ENCODE peak calls at places on chromosomes 1 and 21, in seven cellular contexts. E is mammary epithelial cell; M is spleen; T is GM23248; F is lower lobe of right lung; U is iPS DF 6.9; N is CD8-positive, alpha-beta T cell. X is an unnamed sample.

GRCh38 chr1:225735252-225736149 is 42.1 kb upstream of the SRP9 start:
- DNase-seq in E (peak; percentile 97), M (no peak), T (peak; percentile 99), F (peak; percentile 57), U (no peak), N (no peak), X (peak; percentile 64)

GRCh38 chr1:219587401-219587800 is 25.5 kb downstream of the ZC3H11B start:
- DNase-seq in E (no peak), M (no peak), T (no peak), F (no peak), U (no peak), N (no peak), X (no peak)

GRCh38 chr1:65309317-65310077 is at the start of gene DNAJC6:
- DNase-seq in E (peak; percentile 63), M (peak; percentile 80), T (peak; percentile 86), F (peak; percentile 75), U (peak; percentile 64), N (peak; percentile 21), X (peak; percentile 2)

GRCh38 chr1:203296456-203297073 is 8.8 kb upstream of the BTG2 start:
- DNase-seq in E (no peak), M (no peak), T (no peak), F (no peak), U (no peak), N (no peak), X (no peak)

GRCh38 chr1:27150183-27150582 is 4.7 kb downstream of the SLC9A1 start:
- DNase-seq in E (no peak), M (no peak), T (no peak), F (no peak), U (no peak), N (no peak), X (no peak)

GRCh38 chr1:119011706-119012105 is 23.6 kb upstream of the TBX15 start:
- DNase-seq in E (peak; percentile 60), M (no peak), T (no peak), F (no peak), U (no peak), N (no peak), X (no peak)

GRCh38 chr1:112806090-112806642 is 91.0 kb upstream of the PPM1J start:
- DNase-seq in E (no peak), M (no peak), T (no peak), F (no peak), U (no peak), N (no peak), X (no peak)

GRCh38 chr1:11147371-11147770 is 41.8 kb upstream of the ANGPTL7 start:
- DNase-seq in E (peak; percentile 77), M (no peak), T (peak; percentile 59), F (no peak), U (no peak), N (no peak), X (no peak)

DNA sequence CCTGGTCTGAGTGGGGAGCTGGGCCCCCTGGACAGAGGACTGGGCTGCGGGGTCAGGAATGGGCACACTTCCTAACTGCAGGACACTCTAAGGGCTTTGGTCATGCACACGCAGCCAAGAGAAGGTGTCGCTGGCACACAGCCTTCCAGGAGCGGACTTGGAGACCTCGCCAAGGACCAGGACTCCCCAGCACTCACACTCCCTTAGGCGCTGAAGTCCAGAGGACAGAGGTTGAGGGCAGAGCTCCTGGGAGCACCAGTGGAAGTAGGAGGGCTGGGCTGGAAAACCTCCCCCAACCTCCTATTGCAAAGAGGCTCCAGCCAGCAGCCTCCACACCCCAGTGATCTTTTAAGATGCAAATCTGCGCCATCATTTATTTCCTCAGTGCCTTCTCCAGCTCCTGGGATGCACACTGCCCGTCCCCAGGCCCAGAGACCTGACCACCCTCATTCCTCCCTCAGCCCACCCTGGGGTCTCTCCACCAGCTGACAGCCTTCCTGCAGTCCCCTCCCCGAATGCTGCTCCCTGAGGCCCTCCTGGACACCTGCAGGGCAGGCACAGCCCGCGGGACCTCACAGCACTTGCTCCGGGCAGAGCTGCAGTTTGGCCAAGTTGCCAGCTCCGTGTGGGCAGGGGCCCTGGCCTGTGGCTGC is 3.0 kb downstream of the TSPEAR start:
- DNase-seq in E (no peak), M (peak; percentile 54), T (no peak), F (no peak), U (no peak), N (no peak), X (no peak)
- H3K27me3 ChIP-seq in E (peaks cover 16% of the 10 kb centered on the region), M (peaks cover 12% of the 10 kb centered on the region), T (peaks cover 75% of the 10 kb centered on the region), F (peaks cover 87% of the 10 kb centered on the region), U (peaks cover 32% of the 10 kb centered on the region), N (peaks cover 57% of the 10 kb centered on the region), X (peaks cover 10% of the 10 kb centered on the region)

GRCh38 chr1:21089299-21089698 is 87.4 kb downstream of the EIF4G3 start:
- DNase-seq in E (no peak), M (no peak), T (no peak), F (no peak), U (no peak), N (no peak), X (no peak)

GRCh38 chr1:21090460-21090859 is 86.2 kb downstream of the EIF4G3 start:
- DNase-seq in E (no peak), M (no peak), T (peak; percentile 16), F (no peak), U (no peak), N (no peak), X (no peak)

GRCh38 chr1:21084111-21084510 is 92.6 kb downstream of the EIF4G3 start:
- DNase-seq in E (no peak), M (no peak), T (no peak), F (no peak), U (no peak), N (no peak), X (no peak)

DNA sequence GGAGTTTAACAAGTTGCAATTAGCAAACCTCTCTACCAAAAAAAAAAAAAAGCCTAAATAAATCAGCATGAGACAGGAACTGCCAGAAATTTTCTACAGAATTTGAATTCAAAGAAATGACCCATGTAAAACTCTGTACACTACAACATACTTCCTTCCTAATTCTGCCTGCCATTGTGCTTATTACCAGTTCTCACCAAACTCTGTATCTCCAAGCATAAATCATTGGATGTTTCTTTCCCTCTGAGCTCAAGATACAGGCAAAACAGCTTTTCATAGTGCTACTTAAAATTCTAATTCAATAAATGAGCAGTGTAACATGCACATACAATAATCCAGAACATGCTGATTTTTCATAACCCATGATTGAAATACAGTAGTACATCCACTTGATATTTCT is 87.0 kb downstream of the EIF4G3 start:
- DNase-seq in E (no peak), M (no peak), T (no peak), F (no peak), U (no peak), N (no peak), X (no peak)
- H3K4me1 ChIP-seq in E (peaks cover 18% of the 10 kb centered on the region), M (peaks cover 12% of the 10 kb centered on the region), T (peaks cover 28% of the 10 kb centered on the region), F (peaks cover 5% of the 10 kb centered on the region), U (no peaks in the 10 kb centered on the region), N (no peaks in the 10 kb centered on the region), X (peaks cover 13% of the 10 kb centered on the region)

DNA sequence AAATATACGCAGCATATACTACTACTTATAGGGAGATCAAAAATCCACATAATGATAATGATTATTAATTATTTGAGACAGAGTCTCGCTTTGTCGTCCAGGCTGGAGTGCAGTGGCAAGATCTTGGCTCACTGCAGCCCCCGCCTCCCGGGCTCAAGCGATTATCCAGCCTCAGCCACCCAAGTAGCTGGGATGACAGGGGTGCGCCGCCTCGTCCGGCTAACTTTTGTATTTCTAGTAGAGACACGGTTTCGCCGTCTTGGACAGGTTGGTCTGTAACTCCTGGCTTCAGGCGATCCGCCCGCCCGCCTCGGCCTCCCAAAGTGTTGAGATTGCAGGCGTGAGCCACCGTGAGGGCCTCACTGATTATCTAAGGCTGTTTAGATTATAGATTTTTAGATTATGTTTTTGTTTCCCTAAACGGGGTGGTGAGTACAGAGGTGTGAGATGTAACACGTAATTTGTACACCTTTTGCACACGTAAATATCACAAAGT is 548 bp upstream of the SLC25A33 start:
- DNase-seq in E (no peak), M (peak; percentile 84), T (no peak), F (peak; percentile 58), U (no peak), N (no peak), X (no peak)
- H3K4me3 ChIP-seq in E (no peak overlapping the region), M (peak overlapping the region; percentile 78), T (peak overlapping the region; percentile 33), F (peak overlapping the region; percentile 75), U (no peak overlapping the region), N (peak overlapping the region; percentile 62), X (peak overlapping the region; percentile 90)

DNA sequence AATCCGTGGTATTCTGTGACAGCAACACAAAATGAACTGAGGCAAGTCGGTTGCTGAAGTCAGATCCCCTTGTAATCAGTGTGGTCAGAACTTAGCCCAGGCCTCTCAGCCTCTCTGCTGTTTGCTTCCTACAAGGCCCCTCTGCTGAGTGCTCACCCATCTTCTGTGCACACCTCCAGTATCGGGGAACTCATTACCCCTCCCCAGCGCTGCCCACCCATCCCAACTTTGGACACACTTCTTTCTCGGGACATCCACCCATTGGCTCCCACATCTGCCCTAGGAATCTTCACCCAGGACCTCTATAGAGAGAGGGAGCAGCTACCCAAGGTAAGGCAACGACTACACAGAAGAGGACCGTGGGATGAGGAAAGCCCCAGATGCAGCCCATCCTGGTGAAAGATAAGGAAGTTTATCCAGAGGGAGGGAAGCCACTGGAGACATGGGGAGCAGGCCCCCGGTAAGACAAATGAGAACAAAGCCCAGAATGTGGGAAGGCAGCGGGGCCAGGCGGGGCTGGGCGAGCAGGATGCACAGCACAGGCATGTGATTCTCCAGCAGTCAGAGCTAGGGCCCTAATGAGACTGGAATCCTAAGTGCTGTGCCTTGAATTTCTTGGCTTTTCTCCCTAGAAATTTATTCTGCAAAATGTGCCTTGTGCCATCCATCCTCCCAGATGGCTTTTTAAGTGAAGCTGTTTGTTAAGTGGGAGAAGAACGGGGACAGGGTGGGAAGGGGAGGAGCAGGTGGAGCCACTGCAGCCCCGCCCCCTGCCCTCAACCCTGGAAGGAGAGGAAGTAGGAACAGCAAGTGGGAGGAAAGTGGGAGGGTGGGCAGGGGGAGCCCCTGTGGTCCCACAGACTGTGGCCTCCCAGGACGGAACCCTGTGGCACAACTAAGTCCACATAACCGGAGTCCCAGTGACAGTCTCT is 217.3 kb downstream of the MATN1 start:
- DNase-seq in E (no peak), M (no peak), T (no peak), F (no peak), U (no peak), N (no peak), X (no peak)
- H3K27me3 ChIP-seq in E (no peaks in the 10 kb centered on the region), M (no peaks in the 10 kb centered on the region), T (peaks cover 22% of the 10 kb centered on the region), F (peaks cover 12% of the 10 kb centered on the region), U (no peaks in the 10 kb centered on the region), N (no peaks in the 10 kb centered on the region), X (no peaks in the 10 kb centered on the region)

DNA sequence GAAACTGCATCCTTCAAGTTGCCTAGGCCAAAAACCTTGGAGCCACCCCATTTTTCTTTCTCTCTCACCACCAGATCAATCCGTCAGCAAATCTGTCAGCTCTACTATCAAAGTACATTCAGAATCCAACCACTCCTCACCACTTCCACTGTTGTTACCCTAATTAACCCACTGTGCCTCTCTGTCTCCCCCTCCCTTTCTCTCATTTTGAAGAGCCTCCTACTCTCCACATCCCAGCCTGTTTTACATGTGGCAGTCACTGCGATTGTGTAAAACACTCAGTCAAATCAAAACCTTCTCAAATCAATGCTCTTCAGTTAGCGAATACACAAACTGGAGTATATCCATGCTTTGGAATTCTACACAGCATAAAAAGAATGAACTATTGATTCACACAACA is 33.1 kb downstream of the ZNF684 start:
- DNase-seq in E (no peak), M (no peak), T (no peak), F (no peak), U (no peak), N (no peak), X (no peak)
- H3K4me1 ChIP-seq in E (no peaks in the 10 kb centered on the region), M (no peaks in the 10 kb centered on the region), T (no peaks in the 10 kb centered on the region), F (no peaks in the 10 kb centered on the region), U (no peaks in the 10 kb centered on the region), N (no peaks in the 10 kb centered on the region), X (no peaks in the 10 kb centered on the region)

GRCh38 chr1:236952279-236953003 is 51.8 kb downstream of the MT1HL1 start:
- DNase-seq in E (no peak), M (no peak), T (no peak), F (no peak), U (no peak), N (no peak), X (no peak)
- H3K4me3 ChIP-seq in E (no peak overlapping the region), M (no peak overlapping the region), T (no peak overlapping the region), F (no peak overlapping the region), U (no peak overlapping the region), N (no peak overlapping the region), X (peak overlapping the region; percentile 46)

X was measured in thoracic aorta.